ENCODE peak calls at places on chromosome 21, in six cellular contexts. One of them, this sample, is unnamed.
A peak's percentile ranks its signal among the peaks of the same experiment; 100 is the strongest.

GRCh38 chr21:15564907-15565306 is 164.9 kb upstream of the USP25 start:
- DNase-seq in spleen: no peak
- DNase-seq in bronchial epithelial cell: peak; percentile 50
- DNase-seq in foreskin fibroblast: no peak
- DNase-seq in MM.1S: no peak
- DNase-seq in endodermal cell: no peak
- DNase-seq in this sample: no peak

GRCh38 chr21:18602711-18603110 is 199.1 kb upstream of the TMPRSS15 start:
- DNase-seq in spleen: no peak
- DNase-seq in bronchial epithelial cell: no peak
- DNase-seq in foreskin fibroblast: no peak
- DNase-seq in MM.1S: peak; percentile 93
- DNase-seq in endodermal cell: no peak
- DNase-seq in this sample: no peak

GRCh38 chr21:42532466-42533181 is 19.0 kb downstream of the SLC37A1 start:
- DNase-seq in spleen: peak; percentile 86
- DNase-seq in bronchial epithelial cell: no peak
- DNase-seq in foreskin fibroblast: peak; percentile 38
- DNase-seq in MM.1S: no peak
- DNase-seq in endodermal cell: no peak
- DNase-seq in this sample: no peak

GRCh38 chr21:35896060-35896459 is 164.3 kb downstream of the SETD4 start:
- DNase-seq in spleen: no peak
- DNase-seq in bronchial epithelial cell: no peak
- DNase-seq in foreskin fibroblast: no peak
- DNase-seq in MM.1S: peak; percentile 87
- DNase-seq in endodermal cell: no peak
- DNase-seq in this sample: no peak

GRCh38 chr21:29181799-29182470 is 51.5 kb downstream of the MAP3K7CL start:
- DNase-seq in spleen: no peak
- DNase-seq in bronchial epithelial cell: peak; percentile 90
- DNase-seq in foreskin fibroblast: peak; percentile 85
- DNase-seq in MM.1S: peak; percentile 30
- DNase-seq in endodermal cell: no peak
- DNase-seq in this sample: peak; percentile 70

GRCh38 chr21:16079830-16080229 is 350.0 kb downstream of the USP25 start:
- DNase-seq in spleen: no peak
- DNase-seq in bronchial epithelial cell: peak; percentile 97
- DNase-seq in foreskin fibroblast: peak; percentile 77
- DNase-seq in MM.1S: no peak
- DNase-seq in endodermal cell: no peak
- DNase-seq in this sample: no peak

GRCh38 chr21:38802050-38803026 is 3.4 kb upstream of the ETS2 start:
- DNase-seq in spleen: no peak
- DNase-seq in bronchial epithelial cell: peak; percentile 97
- DNase-seq in foreskin fibroblast: no peak
- DNase-seq in MM.1S: no peak
- DNase-seq in endodermal cell: no peak
- DNase-seq in this sample: no peak

GRCh38 chr21:46196733-46197132 is 12.5 kb upstream of the SPATC1L start:
- DNase-seq in spleen: peak; percentile 39
- DNase-seq in bronchial epithelial cell: no peak
- DNase-seq in foreskin fibroblast: no peak
- DNase-seq in MM.1S: no peak
- DNase-seq in endodermal cell: peak; percentile 31
- DNase-seq in this sample: no peak

GRCh38 chr21:41672543-41672915 is 94.3 kb downstream of the RIPK4 start:
- DNase-seq in spleen: peak; percentile 6
- DNase-seq in bronchial epithelial cell: no peak
- DNase-seq in foreskin fibroblast: no peak
- DNase-seq in MM.1S: no peak
- DNase-seq in endodermal cell: no peak
- DNase-seq in this sample: no peak

GRCh38 chr21:32055305-32055704 is 182.5 kb downstream of the HUNK start:
- DNase-seq in spleen: no peak
- DNase-seq in bronchial epithelial cell: no peak
- DNase-seq in foreskin fibroblast: no peak
- DNase-seq in MM.1S: no peak
- DNase-seq in endodermal cell: no peak
- DNase-seq in this sample: no peak

GRCh38 chr21:29350246-29350779 is 51.6 kb downstream of the BACH1 start:
- DNase-seq in spleen: no peak
- DNase-seq in bronchial epithelial cell: no peak
- DNase-seq in foreskin fibroblast: no peak
- DNase-seq in MM.1S: no peak
- DNase-seq in endodermal cell: no peak
- DNase-seq in this sample: no peak

GRCh38 chr21:42593007-42593814 is 60.2 kb upstream of the PDE9A start:
- DNase-seq in spleen: peak; percentile 90
- DNase-seq in bronchial epithelial cell: peak; percentile 16
- DNase-seq in foreskin fibroblast: peak; percentile 73
- DNase-seq in MM.1S: peak; percentile 66
- DNase-seq in endodermal cell: peak; percentile 94
- DNase-seq in this sample: peak; percentile 1

GRCh38 chr21:25506887-25507286 is 100.4 kb downstream of the MRPL39 start:
- DNase-seq in spleen: no peak
- DNase-seq in bronchial epithelial cell: peak; percentile 77
- DNase-seq in foreskin fibroblast: peak; percentile 84
- DNase-seq in MM.1S: no peak
- DNase-seq in endodermal cell: no peak
- DNase-seq in this sample: no peak

GRCh38 chr21:28298251-28298672 is 694.4 kb downstream of the LTN1 start:
- DNase-seq in spleen: no peak
- DNase-seq in bronchial epithelial cell: peak; percentile 67
- DNase-seq in foreskin fibroblast: peak; percentile 65
- DNase-seq in MM.1S: no peak
- DNase-seq in endodermal cell: no peak
- DNase-seq in this sample: peak; percentile 34

GRCh38 chr21:26815197-26815596 is 30.0 kb downstream of the ADAMTS1 start:
- DNase-seq in spleen: no peak
- DNase-seq in bronchial epithelial cell: no peak
- DNase-seq in foreskin fibroblast: no peak
- DNase-seq in MM.1S: no peak
- DNase-seq in endodermal cell: no peak
- DNase-seq in this sample: no peak
- H3K4me3 ChIP-seq in spleen: no peak overlapping the region
- H3K4me3 ChIP-seq in bronchial epithelial cell: no peak overlapping the region
- H3K4me3 ChIP-seq in foreskin fibroblast: no peak overlapping the region
- H3K4me3 ChIP-seq in MM.1S: no peak overlapping the region
- H3K4me3 ChIP-seq in endodermal cell: no peak overlapping the region
- H3K4me3 ChIP-seq in this sample: no peak overlapping the region

GRCh38 chr21:37368536-37369279 is 2.1 kb downstream of the DYRK1A start:
- DNase-seq in spleen: no peak
- DNase-seq in bronchial epithelial cell: peak; percentile 93
- DNase-seq in foreskin fibroblast: peak; percentile 73
- DNase-seq in MM.1S: no peak
- DNase-seq in endodermal cell: peak; percentile 55
- DNase-seq in this sample: no peak

GRCh38 chr21:37369307-37369854 is 2.8 kb downstream of the DYRK1A start:
- DNase-seq in spleen: no peak
- DNase-seq in bronchial epithelial cell: no peak
- DNase-seq in foreskin fibroblast: no peak
- DNase-seq in MM.1S: no peak
- DNase-seq in endodermal cell: no peak
- DNase-seq in this sample: no peak

GRCh38 chr21:37370152-37371040 is 3.8 kb downstream of the DYRK1A start:
- DNase-seq in spleen: no peak
- DNase-seq in bronchial epithelial cell: peak; percentile 89
- DNase-seq in foreskin fibroblast: peak; percentile 58
- DNase-seq in MM.1S: peak; percentile 85
- DNase-seq in endodermal cell: no peak
- DNase-seq in this sample: no peak

GRCh38 chr21:37372127-37372731 is 5.7 kb downstream of the DYRK1A start:
- DNase-seq in spleen: no peak
- DNase-seq in bronchial epithelial cell: no peak
- DNase-seq in foreskin fibroblast: no peak
- DNase-seq in MM.1S: no peak
- DNase-seq in endodermal cell: no peak
- DNase-seq in this sample: no peak

GRCh38 chr21:37371041-37371397 is 4.4 kb downstream of the DYRK1A start:
- DNase-seq in spleen: no peak
- DNase-seq in bronchial epithelial cell: no peak
- DNase-seq in foreskin fibroblast: no peak
- DNase-seq in MM.1S: no peak
- DNase-seq in endodermal cell: no peak
- DNase-seq in this sample: no peak
- H3K4me3 ChIP-seq in spleen: peak overlapping the region; percentile 88
- H3K4me3 ChIP-seq in bronchial epithelial cell: no peak overlapping the region
- H3K4me3 ChIP-seq in foreskin fibroblast: peak overlapping the region; percentile 32
- H3K4me3 ChIP-seq in MM.1S: no peak overlapping the region
- H3K4me3 ChIP-seq in endodermal cell: peak overlapping the region; percentile 89
- H3K4me3 ChIP-seq in this sample: no peak overlapping the region

GRCh38 chr21:33586927-33587326 is 1.6 kb downstream of the DONSON start:
- DNase-seq in spleen: no peak
- DNase-seq in bronchial epithelial cell: no peak
- DNase-seq in foreskin fibroblast: no peak
- DNase-seq in MM.1S: no peak
- DNase-seq in endodermal cell: no peak
- DNase-seq in this sample: no peak
- H3K4me3 ChIP-seq in spleen: no peak overlapping the region
- H3K4me3 ChIP-seq in bronchial epithelial cell: no peak overlapping the region
- H3K4me3 ChIP-seq in foreskin fibroblast: peak overlapping the region; percentile 65
- H3K4me3 ChIP-seq in MM.1S: peak overlapping the region; percentile 92
- H3K4me3 ChIP-seq in endodermal cell: peak overlapping the region; percentile 95
- H3K4me3 ChIP-seq in this sample: peak overlapping the region; percentile 79

DNA sequence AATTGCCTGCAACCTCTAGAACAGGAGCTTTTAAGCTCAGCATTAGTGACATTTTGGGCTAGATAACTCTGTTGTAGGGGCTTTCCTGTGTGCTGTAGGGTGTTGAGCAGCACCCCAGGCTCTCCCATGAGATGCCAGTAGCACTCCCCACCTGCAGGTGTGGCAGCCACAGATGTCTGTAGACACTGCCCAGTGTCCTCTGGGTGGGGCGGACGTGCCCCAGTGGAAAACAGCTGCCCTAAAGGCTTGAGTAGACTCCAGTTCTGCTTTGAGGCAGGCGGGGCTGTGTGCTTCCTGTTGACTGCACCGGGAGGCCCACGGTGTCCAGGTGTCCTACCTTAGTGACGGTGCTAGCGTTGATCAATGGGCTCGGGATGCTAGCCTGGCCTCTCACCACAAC is 16.9 kb upstream of the PWP2 start:
- DNase-seq in spleen: peak; percentile 89
- DNase-seq in bronchial epithelial cell: no peak
- DNase-seq in foreskin fibroblast: no peak
- DNase-seq in MM.1S: no peak
- DNase-seq in endodermal cell: no peak
- DNase-seq in this sample: no peak
- H3K4me3 ChIP-seq in spleen: peak overlapping the region; percentile 43
- H3K4me3 ChIP-seq in bronchial epithelial cell: no peak overlapping the region
- H3K4me3 ChIP-seq in foreskin fibroblast: no peak overlapping the region
- H3K4me3 ChIP-seq in MM.1S: no peak overlapping the region
- H3K4me3 ChIP-seq in endodermal cell: no peak overlapping the region
- H3K4me3 ChIP-seq in this sample: no peak overlapping the region

GRCh38 chr21:44301093-44301492 is 1.2 kb downstream of the PFKL start:
- DNase-seq in spleen: no peak
- DNase-seq in bronchial epithelial cell: no peak
- DNase-seq in foreskin fibroblast: no peak
- DNase-seq in MM.1S: no peak
- DNase-seq in endodermal cell: no peak
- DNase-seq in this sample: no peak
- H3K4me3 ChIP-seq in spleen: peak overlapping the region; percentile 92
- H3K4me3 ChIP-seq in bronchial epithelial cell: peak overlapping the region; percentile 81
- H3K4me3 ChIP-seq in foreskin fibroblast: peak overlapping the region; percentile 75
- H3K4me3 ChIP-seq in MM.1S: peak overlapping the region; percentile 78
- H3K4me3 ChIP-seq in endodermal cell: peak overlapping the region; percentile 89
- H3K4me3 ChIP-seq in this sample: peak overlapping the region; percentile 71

GRCh38 chr21:45131537-45131999 is 57.2 kb downstream of the ADARB1 start:
- DNase-seq in spleen: no peak
- DNase-seq in bronchial epithelial cell: no peak
- DNase-seq in foreskin fibroblast: no peak
- DNase-seq in MM.1S: no peak
- DNase-seq in endodermal cell: no peak
- DNase-seq in this sample: no peak

GRCh38 chr21:45134677-45135076 is 60.3 kb downstream of the ADARB1 start:
- DNase-seq in spleen: no peak
- DNase-seq in bronchial epithelial cell: no peak
- DNase-seq in foreskin fibroblast: no peak
- DNase-seq in MM.1S: no peak
- DNase-seq in endodermal cell: no peak
- DNase-seq in this sample: no peak

GRCh38 chr21:45130324-45130774 is 56.0 kb downstream of the ADARB1 start:
- DNase-seq in spleen: no peak
- DNase-seq in bronchial epithelial cell: peak; percentile 76
- DNase-seq in foreskin fibroblast: peak; percentile 77
- DNase-seq in MM.1S: no peak
- DNase-seq in endodermal cell: no peak
- DNase-seq in this sample: peak; percentile 48

GRCh38 chr21:45135122-45135521 is 60.7 kb downstream of the ADARB1 start:
- DNase-seq in spleen: no peak
- DNase-seq in bronchial epithelial cell: no peak
- DNase-seq in foreskin fibroblast: no peak
- DNase-seq in MM.1S: no peak
- DNase-seq in endodermal cell: no peak
- DNase-seq in this sample: no peak

GRCh38 chr21:45132841-45133573 is 58.6 kb downstream of the ADARB1 start:
- DNase-seq in spleen: no peak
- DNase-seq in bronchial epithelial cell: no peak
- DNase-seq in foreskin fibroblast: no peak
- DNase-seq in MM.1S: no peak
- DNase-seq in endodermal cell: peak; percentile 18
- DNase-seq in this sample: no peak
- H3K4me3 ChIP-seq in spleen: no peak overlapping the region
- H3K4me3 ChIP-seq in bronchial epithelial cell: no peak overlapping the region
- H3K4me3 ChIP-seq in foreskin fibroblast: no peak overlapping the region
- H3K4me3 ChIP-seq in MM.1S: no peak overlapping the region
- H3K4me3 ChIP-seq in endodermal cell: no peak overlapping the region
- H3K4me3 ChIP-seq in this sample: no peak overlapping the region

GRCh38 chr21:34668803-34669148 is at the start of gene CLIC6:
- DNase-seq in spleen: no peak
- DNase-seq in bronchial epithelial cell: no peak
- DNase-seq in foreskin fibroblast: no peak
- DNase-seq in MM.1S: no peak
- DNase-seq in endodermal cell: peak; percentile 92
- DNase-seq in this sample: no peak
- H3K4me3 ChIP-seq in spleen: peak within 1 kb of the TSS; percentile 64
- H3K4me3 ChIP-seq in bronchial epithelial cell: no peak within 1 kb of the TSS
- H3K4me3 ChIP-seq in foreskin fibroblast: no peak within 1 kb of the TSS
- H3K4me3 ChIP-seq in MM.1S: no peak within 1 kb of the TSS
- H3K4me3 ChIP-seq in endodermal cell: peak within 1 kb of the TSS; percentile 73
- H3K4me3 ChIP-seq in this sample: peak within 1 kb of the TSS; percentile 19

This sample was measured in astrocyte of the cerebellum.